ENCODE peak calls at places on chromosomes 6 and 20, in nine cellular contexts. S is testis; R is ovary; Q is CD8-positive, alpha-beta memory T cell; F is CD8-positive, alpha-beta T cell; E is small intestine; L is PC-3; Y is upper lobe of left lung; V is fibroblast of lung. M is an unnamed sample. For H3K9me3, the result is how much of the 10 kb centered on the place peaks cover.

GRCh38 chr6:18763086-18763485 is 375.9 kb downstream of the RNF144B start:
- DNase-seq in S (no peak), R (no peak), Q (no peak), F (no peak), E (no peak), L (peak), Y (no peak), V (no peak), M (no peak)

GRCh38 chr20:58668901-58669286 is 17.8 kb downstream of the STX16 start:
- DNase-seq in S (no peak), R (no peak), Q (no peak), F (no peak), E (no peak), L (no peak), Y (no peak), V (no peak), M (no peak)

GRCh38 chr20:16393836-16394235 is 179.4 kb downstream of the KIF16B start:
- DNase-seq in S (no peak), R (no peak), Q (no peak), F (no peak), E (peak), L (no peak), Y (no peak), V (no peak), M (no peak)

GRCh38 chr6:107632757-107633156 is 142.8 kb downstream of the SOBP start:
- DNase-seq in S (no peak), R (no peak), Q (no peak), F (no peak), E (no peak), L (no peak), Y (no peak), V (no peak), M (no peak)

GRCh38 chr6:39347201-39347600 is 24.7 kb upstream of the KCNK16 start:
- DNase-seq in S (no peak), R (no peak), Q (no peak), F (no peak), E (no peak), L (no peak), Y (no peak), V (no peak), M (no peak)

GRCh38 chr6:134600671-134601070 is 282.8 kb upstream of the SGK1 start:
- DNase-seq in S (no peak), R (no peak), Q (no peak), F (no peak), E (no peak), L (no peak), Y (no peak), V (no peak), M (no peak)

GRCh38 chr6:104143757-104144156 is 716.0 kb downstream of the HACE1 start:
- DNase-seq in S (no peak), R (no peak), Q (no peak), F (no peak), E (no peak), L (no peak), Y (no peak), V (no peak), M (no peak)

GRCh38 chr6:71967436-71967835 is 81.1 kb downstream of the RIMS1 start:
- DNase-seq in S (no peak), R (no peak), Q (no peak), F (no peak), E (no peak), L (no peak), Y (no peak), V (peak), M (no peak)

GRCh38 chr6:33958208-33958862 is 154.5 kb upstream of the MLN start:
- DNase-seq in S (peak), R (no peak), Q (no peak), F (no peak), E (no peak), L (peak), Y (no peak), V (no peak), M (no peak)

GRCh38 chr6:339480-339879 is 47.2 kb downstream of the DUSP22 start:
- DNase-seq in S (no peak), R (no peak), Q (no peak), F (no peak), E (peak), L (no peak), Y (no peak), V (no peak), M (no peak)

GRCh38 chr6:338815-339262 is 46.6 kb downstream of the DUSP22 start:
- DNase-seq in S (no peak), R (no peak), Q (no peak), F (no peak), E (peak), L (no peak), Y (no peak), V (no peak), M (no peak)

GRCh38 chr6:340991-341827 is 48.9 kb downstream of the DUSP22 start:
- DNase-seq in S (no peak), R (no peak), Q (no peak), F (no peak), E (no peak), L (no peak), Y (peak), V (peak), M (no peak)

GRCh38 chr6:341914-342831 is 49.4 kb upstream of the IRF4 start:
- DNase-seq in S (no peak), R (no peak), Q (no peak), F (no peak), E (no peak), L (no peak), Y (no peak), V (no peak), M (no peak)

GRCh38 chr6:340181-340955 is 48.1 kb downstream of the DUSP22 start:
- DNase-seq in S (no peak), R (no peak), Q (no peak), F (no peak), E (no peak), L (no peak), Y (no peak), V (no peak), M (no peak)
- H3K9me3 ChIP-seq in S (under half), R (under half), Q (under half), F (under half), E (under half), L (under half), Y (under half), V (under half), M (under half)

DNA sequence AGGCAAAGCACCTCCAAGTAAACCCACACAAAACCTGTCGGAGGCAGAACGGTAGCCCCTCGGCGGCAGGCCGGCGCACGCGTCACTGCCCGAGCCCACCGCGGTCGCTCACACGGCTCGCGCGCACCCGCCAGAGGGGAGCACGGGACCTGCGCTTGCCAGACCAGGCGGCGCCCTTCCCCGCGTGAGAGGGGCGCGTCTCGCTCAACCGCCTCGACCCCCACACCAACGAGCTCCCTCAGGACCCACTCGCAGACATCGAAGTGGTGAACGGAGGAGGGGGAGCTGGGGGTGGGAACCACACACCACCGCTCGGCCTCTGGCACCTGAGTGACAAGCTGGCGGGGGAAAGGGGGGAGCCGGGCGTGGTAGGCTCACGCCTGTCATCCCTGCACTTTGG is 1513.4 kb upstream of the DEFB115 start:
- DNase-seq in S (no peak), R (no peak), Q (no peak), F (no peak), E (no peak), L (no peak), Y (no peak), V (no peak), M (no peak)
- H3K9me3 ChIP-seq in S (under half), R (under half), Q (under half), F (under half), E (under half), L (under half), Y (under half), V (under half), M (under half)

GRCh38 chr6:168625602-168626001 is 184.6 kb downstream of the SMOC2 start:
- DNase-seq in S (no peak), R (no peak), Q (no peak), F (no peak), E (no peak), L (no peak), Y (no peak), V (no peak), M (no peak)

GRCh38 chr6:168624948-168625347 is 184.0 kb downstream of the SMOC2 start:
- DNase-seq in S (no peak), R (no peak), Q (no peak), F (no peak), E (no peak), L (no peak), Y (no peak), V (no peak), M (no peak)

GRCh38 chr6:168626046-168626445 is 185.1 kb downstream of the SMOC2 start:
- DNase-seq in S (no peak), R (no peak), Q (no peak), F (no peak), E (no peak), L (no peak), Y (no peak), V (no peak), M (no peak)

GRCh38 chr6:168628732-168629245 is 187.8 kb downstream of the SMOC2 start:
- DNase-seq in S (no peak), R (no peak), Q (no peak), F (no peak), E (no peak), L (no peak), Y (no peak), V (no peak), M (no peak)

GRCh38 chr6:168627798-168628551 is 187.0 kb downstream of the SMOC2 start:
- DNase-seq in S (no peak), R (no peak), Q (no peak), F (no peak), E (no peak), L (no peak), Y (no peak), V (no peak), M (no peak)
- H3K9me3 ChIP-seq in S (under half), R (under half), Q (under half), F (under half), E (under half), L (under half), Y (under half), V (under half), M (under half)

DNA sequence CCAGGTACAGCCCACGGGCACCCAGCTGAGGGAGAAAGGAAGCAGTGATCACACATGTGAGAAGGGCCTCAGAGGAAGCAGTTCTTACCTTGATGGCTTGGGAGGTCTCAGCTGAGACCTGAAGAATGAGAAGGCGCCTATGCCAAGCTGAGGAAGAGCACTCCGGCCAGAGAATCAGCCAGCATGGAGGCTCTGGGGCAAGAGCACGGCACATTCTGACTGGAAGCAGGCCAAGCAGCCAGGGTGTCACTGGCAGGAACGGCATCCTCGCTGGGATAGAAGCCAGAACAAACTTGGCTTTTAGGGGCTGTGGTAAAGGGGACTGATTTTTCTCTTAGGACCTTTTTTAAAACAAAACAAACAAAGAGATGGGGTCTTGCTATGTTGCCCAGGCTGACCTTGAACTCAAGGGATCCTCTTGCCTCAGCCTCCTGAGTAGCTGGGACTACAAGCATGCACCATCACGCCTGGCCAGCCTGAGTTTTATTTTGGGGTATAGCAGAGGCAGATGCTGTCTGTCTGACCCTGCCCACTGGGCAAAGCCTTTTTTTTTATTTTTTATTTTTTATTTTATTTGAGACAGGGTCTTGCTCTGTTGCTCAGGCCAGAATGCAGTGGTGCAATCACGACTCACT is 17.6 kb downstream of the GHRH start:
- DNase-seq in S (peak), R (no peak), Q (no peak), F (no peak), E (no peak), L (no peak), Y (no peak), V (peak), M (peak)
- H3K9me3 ChIP-seq in S (under half), R (under half), Q (under half), F (under half), E (under half), L (under half), Y (under half), V (under half), M (under half)

GRCh38 chr6:148653138-148653776 is 93.6 kb upstream of the UST start:
- DNase-seq in S (no peak), R (no peak), Q (no peak), F (no peak), E (no peak), L (peak), Y (no peak), V (peak), M (no peak)
- H3K9me3 ChIP-seq in S (under half), R (under half), Q (under half), F (under half), E (under half), L (under half), Y (under half), V (under half), M (under half)

M was measured in body of pancreas.